ENCODE peak calls at places on chromosomes 16 and 17, in seven cellular contexts. C is hepatocyte; D is left ventricle myocardium inferior; V is A549; R is neural crest cell; G is stimulated activated CD4-positive, alpha-beta T cell treated with anti-CD3 and anti-CD28 coated beads, Interleukin-4, amount 100 ng/mL, for 24 hours; Z is activated naive CD4-positive, alpha-beta T cell. T is an unnamed sample.

GRCh38 chr16:86661715-86662114 is 83.4 kb downstream of the FOXL1 start:
- DNase-seq in G (no peak), R (no peak), D (no peak), C (no peak), V (no peak), Z (no peak), T (no peak)

GRCh38 chr16:71499775-71500364 is 10.7 kb upstream of the ZNF19 start:
- DNase-seq in D (no peak), V (peak; percentile 65), G (peak; percentile 53), Z (no peak), R (peak; percentile 50), C (peak; percentile 63), T (peak; percentile 50)

GRCh38 chr16:57509231-57509923 is 23.1 kb upstream of the DOK4 start:
- DNase-seq in V (no peak), R (no peak), D (no peak), G (no peak), C (peak; percentile 8), Z (no peak), T (no peak)

GRCh38 chr17:17876959-17877547 is 40.3 kb upstream of the SREBF1 start:
- DNase-seq in D (peak; percentile 43), C (no peak), Z (no peak), V (no peak), G (no peak), R (no peak), T (no peak)

GRCh38 chr16:19113577-19114358 is at the start of gene ITPRIPL2:
- DNase-seq in R (peak; percentile 58), Z (no peak), C (peak; percentile 89), V (peak; percentile 85), G (no peak), D (peak; percentile 93), T (peak; percentile 83)

GRCh38 chr17:4250887-4251286 is 12.9 kb downstream of the ANKFY1 start:
- DNase-seq in D (no peak), R (no peak), Z (no peak), V (no peak), G (no peak), C (no peak), T (no peak)

GRCh38 chr16:54933281-54934150 is 2.9 kb downstream of the IRX5 start:
- DNase-seq in R (peak; percentile 23), V (no peak), Z (no peak), D (no peak), C (no peak), G (no peak), T (no peak)

GRCh38 chr17:19614900-19615299 is 33.7 kb upstream of the ALDH3A2 start:
- DNase-seq in G (no peak), C (no peak), R (no peak), D (no peak), V (no peak), Z (no peak), T (no peak)

GRCh38 chr17:74098378-74099024 is 105.0 kb upstream of the RPL38 start:
- DNase-seq in Z (no peak), G (no peak), D (no peak), C (no peak), R (no peak), V (no peak), T (no peak)

GRCh38 chr17:78006338-78006737 is 47.8 kb downstream of the TNRC6C start:
- DNase-seq in G (no peak), V (no peak), R (no peak), D (no peak), C (no peak), Z (no peak), T (no peak)

GRCh38 chr16:79893445-79893844 is 292.9 kb upstream of the MAF start:
- DNase-seq in V (no peak), Z (no peak), C (no peak), D (no peak), G (no peak), R (no peak), T (no peak)

GRCh38 chr16:398551-399277 is 1.7 kb downstream of the NME4 start:
- DNase-seq in C (no peak), R (no peak), Z (no peak), D (no peak), G (no peak), V (no peak), T (no peak)

GRCh38 chr16:10840703-10841102 is 22.1 kb upstream of the TVP23A start:
- DNase-seq in G (no peak), V (no peak), D (no peak), C (no peak), R (no peak), Z (no peak), T (no peak)

GRCh38 chr17:72502111-72502939 is 381.5 kb downstream of the SOX9 start:
- DNase-seq in V (no peak), Z (no peak), D (no peak), G (no peak), R (no peak), C (peak; percentile 31), T (no peak)

GRCh38 chr17:292531-293382 is 59.9 kb downstream of the RPH3AL start:
- DNase-seq in R (no peak), C (no peak), D (no peak), G (no peak), Z (no peak), V (no peak), T (no peak)

GRCh38 chr17:76383645-76384221 is 676 bp upstream of the SPHK1 start:
- DNase-seq in D (peak; percentile 56), Z (no peak), R (peak; percentile 45), V (peak; percentile 88), G (peak; percentile 49), C (peak; percentile 69), T (no peak)

GRCh38 chr17:71444011-71444574 is 676.7 kb upstream of the SOX9 start:
- DNase-seq in Z (no peak), R (no peak), G (no peak), C (no peak), V (no peak), D (no peak), T (no peak)

GRCh38 chr17:30554839-30555751 is 77.9 kb downstream of the GOSR1 start:
- DNase-seq in Z (no peak), R (no peak), V (no peak), C (no peak), D (no peak), G (no peak), T (peak; percentile 1)

GRCh38 chr17:82627827-82628226 is 20.4 kb downstream of the WDR45B start:
- DNase-seq in C (no peak), R (no peak), V (no peak), G (no peak), Z (no peak), D (no peak), T (no peak)

GRCh38 chr17:49018673-49019215 is 21.6 kb downstream of the IGF2BP1 start:
- DNase-seq in D (no peak), G (no peak), Z (no peak), R (no peak), C (no peak), V (no peak), T (no peak)

GRCh38 chr17:82380860-82381702 is 9.5 kb downstream of the UTS2R start:
- DNase-seq in R (no peak), V (no peak), G (no peak), D (no peak), C (no peak), Z (no peak), T (no peak)

GRCh38 chr16:48381201-48381600 is 4.0 kb downstream of the SIAH1 start:
- DNase-seq in R (no peak), Z (no peak), G (no peak), V (no peak), C (no peak), D (no peak), T (no peak)

GRCh38 chr16:87461466-87461975 is 31.3 kb downstream of the ZCCHC14 start:
- DNase-seq in G (peak; percentile 15), D (peak; percentile 45), Z (no peak), R (peak; percentile 6), V (peak; percentile 94), C (peak; percentile 95), T (peak; percentile 69)

GRCh38 chr16:30767767-30768465 is 5.8 kb downstream of the RNF40 start:
- DNase-seq in R (no peak), G (no peak), C (no peak), Z (no peak), V (no peak), D (no peak), T (no peak)

GRCh38 chr17:57862410-57862989 is 12.7 kb upstream of the MRPS23 start:
- DNase-seq in G (no peak), D (no peak), R (no peak), Z (no peak), V (no peak), C (no peak), T (no peak)

GRCh38 chr16:89443727-89444084 is 46.7 kb downstream of the ANKRD11 start:
- DNase-seq in D (peak; percentile 48), Z (no peak), G (no peak), C (no peak), R (no peak), V (no peak), T (no peak)

GRCh38 chr16:14476183-14476582 is 153.9 kb downstream of the PARN start:
- DNase-seq in R (no peak), G (no peak), V (no peak), Z (no peak), D (no peak), C (no peak), T (no peak)

T was measured in NCI-H460.